ENCODE peak calls at places on chromosomes 3 and 15, in five cellular contexts. W, Y, V, T and D are unnamed samples.

GRCh38 chr3:79200456-79200855 is 567.3 kb downstream of the ROBO1 start:
- DNase-seq in W (peak), Y (no peak), V (no peak), T (no peak), D (no peak)

GRCh38 chr3:50288387-50289007 is 3.7 kb downstream of the IFRD2 start:
- DNase-seq in W (no peak), Y (no peak), V (no peak), T (no peak), D (no peak)

GRCh38 chr15:52678468-52679231 is 538 bp downstream of the ATOSA start:
- DNase-seq in W (peak), Y (peak), V (peak), T (peak), D (peak)

GRCh38 chr15:42035362-42035761 is 14.5 kb upstream of the PLA2G4E start:
- DNase-seq in W (no peak), Y (no peak), V (peak), T (peak), D (no peak)

GRCh38 chr15:76346666-76347506 is 10.3 kb downstream of the ISL2 start:
- DNase-seq in W (no peak), Y (no peak), V (no peak), T (no peak), D (no peak)

GRCh38 chr3:188417329-188417728 is 263.4 kb downstream of the LPP start:
- DNase-seq in W (no peak), Y (no peak), V (no peak), T (no peak), D (no peak)

GRCh38 chr3:192819001-192819569 is 91.7 kb upstream of the FGF12 start:
- DNase-seq in W (peak), Y (no peak), V (peak), T (peak), D (no peak)

GRCh38 chr15:79230766-79231165 is 51.8 kb upstream of the ANKRD34C start:
- DNase-seq in W (no peak), Y (no peak), V (no peak), T (no peak), D (no peak)

GRCh38 chr3:43696881-43697280 is 6.1 kb downstream of the ABHD5 start:
- DNase-seq in W (no peak), Y (no peak), V (no peak), T (no peak), D (no peak)

GRCh38 chr3:18297131-18297530 is 128.0 kb downstream of the SATB1 start:
- DNase-seq in W (no peak), Y (no peak), V (no peak), T (no peak), D (no peak)

GRCh38 chr15:99365232-99365631 is 114.0 kb downstream of the LRRC28 start:
- DNase-seq in W (no peak), Y (no peak), V (no peak), T (no peak), D (no peak)

GRCh38 chr15:101479851-101480612 is 9.5 kb downstream of the PCSK6 start:
- DNase-seq in W (no peak), Y (no peak), V (no peak), T (no peak), D (no peak)

GRCh38 chr3:177144922-177145321 is 52.4 kb downstream of the TBL1XR1 start:
- DNase-seq in W (no peak), Y (no peak), V (no peak), T (no peak), D (no peak)

GRCh38 chr3:12070098-12070497 is 65.9 kb downstream of the SYN2 start:
- DNase-seq in W (no peak), Y (no peak), V (no peak), T (no peak), D (no peak)

GRCh38 chr3:136414476-136414875 is 164.3 kb downstream of the PCCB start:
- DNase-seq in W (no peak), Y (no peak), V (no peak), T (no peak), D (no peak)

GRCh38 chr15:29451201-29451781 is 181.7 kb upstream of the NSMCE3 start:
- DNase-seq in W (no peak), Y (no peak), V (no peak), T (no peak), D (no peak)

GRCh38 chr3:59873576-59874230 is 823.9 kb upstream of the CFAP20DC start:
- DNase-seq in W (no peak), Y (no peak), V (no peak), T (no peak), D (no peak)

GRCh38 chr15:51907136-51907862 is 64.3 kb downstream of the LEO1 start:
- DNase-seq in W (peak), Y (no peak), V (no peak), T (no peak), D (peak)

GRCh38 chr15:86624261-86625036 is 544.8 kb downstream of the AGBL1 start:
- DNase-seq in W (peak), Y (peak), V (peak), T (peak), D (peak)

GRCh38 chr15:60478633-60479360 is at the start of gene ICE2:
- DNase-seq in W (peak), Y (peak), V (peak), T (peak), D (peak)

GRCh38 chr3:8974458-8974857 is 11.2 kb upstream of the RAD18 start:
- DNase-seq in W (no peak), Y (no peak), V (no peak), T (no peak), D (no peak)

GRCh38 chr3:9398715-9399708 is 1.6 kb downstream of the SETD5 start:
- DNase-seq in W (peak), Y (no peak), V (no peak), T (peak), D (no peak)

GRCh38 chr3:37996785-37997301 is 6.3 kb downstream of the VILL start:
- DNase-seq in W (peak), Y (peak), V (peak), T (peak), D (peak)

GRCh38 chr15:40511093-40511471 is 40.3 kb downstream of the CHST14 start:
- DNase-seq in W (no peak), Y (no peak), V (no peak), T (peak), D (no peak)

GRCh38 chr3:158508481-158508880 is 62.5 kb upstream of the MLF1 start:
- DNase-seq in W (no peak), Y (no peak), V (peak), T (no peak), D (no peak)

GRCh38 chr3:121698914-121699313 is 38.2 kb upstream of the HCLS1 start:
- DNase-seq in W (no peak), Y (peak), V (no peak), T (no peak), D (no peak)

GRCh38 chr3:74067296-74067695 is 442.6 kb upstream of the PDZRN3 start:
- DNase-seq in W (peak), Y (no peak), V (no peak), T (no peak), D (peak)

GRCh38 chr3:115512565-115513410 is 110.5 kb upstream of the GAP43 start:
- DNase-seq in W (peak), Y (peak), V (no peak), T (peak), D (peak)

GRCh38 chr3:53820084-53820483 is 26.1 kb downstream of the CHDH start:
- DNase-seq in W (no peak), Y (no peak), V (no peak), T (no peak), D (no peak)

GRCh38 chr3:32712506-32713055 is 27.6 kb downstream of the CNOT10 start:
- DNase-seq in W (no peak), Y (no peak), V (no peak), T (no peak), D (no peak)

GRCh38 chr3:51934991-51935885 is 6.5 kb downstream of the RRP9 start:
- DNase-seq in W (no peak), Y (peak), V (no peak), T (no peak), D (no peak)